ENCODE peak calls at places on chromosomes 3 and 15, in six cellular contexts. U is NCI-H748 treated with DMSO at 0.1 percent for 48 hours, F is iris pigment epithelial cell, B is posterior cingulate gyrus, Z is tibial artery, E is DMS79 treated with DMSO at 0.1 percent for 48 hours. X is an unnamed sample.
A peak's percentile ranks its signal among the peaks of the same experiment; 100 is the strongest.

GRCh38 chr3:80559701-80560100 is 791.9 kb upstream of the ROBO1 start:
- DNase-seq in B (no peak), Z (no peak), F (no peak), E (no peak), U (no peak), X (no peak)

GRCh38 chr3:119098620-119099222 is 47.2 kb upstream of the TEX55 start:
- DNase-seq in Z (no peak), F (peak; percentile 34), B (no peak), E (peak; percentile 25), U (peak; percentile 1), X (peak; percentile 31)

GRCh38 chr15:44195151-44195740 is at the start of gene FRMD5:
- DNase-seq in B (peak; percentile 96), U (peak; percentile 94), Z (peak; percentile 82), E (peak; percentile 83), F (peak; percentile 93), X (peak; percentile 96)

GRCh38 chr15:84899750-84900149 is 15.3 kb downstream of the SLC28A1 start:
- DNase-seq in E (no peak), Z (no peak), U (no peak), B (no peak), F (no peak), X (no peak)

GRCh38 chr3:177633671-177634207 is 436.5 kb upstream of the TBL1XR1 start:
- DNase-seq in Z (no peak), F (peak; percentile 98), U (no peak), B (no peak), E (no peak), X (no peak)

GRCh38 chr3:113006350-113007056 is 15.7 kb downstream of the GTPBP8 start:
- DNase-seq in B (no peak), Z (no peak), F (no peak), E (no peak), U (no peak), X (no peak)

GRCh38 chr3:61378321-61378720 is 127.1 kb upstream of the FHIT start:
- DNase-seq in U (no peak), Z (no peak), F (no peak), B (no peak), E (no peak), X (no peak)

GRCh38 chr3:77320514-77320913 is 280.6 kb downstream of the ROBO2 start:
- DNase-seq in E (no peak), B (no peak), F (peak; percentile 56), U (no peak), Z (no peak), X (peak; percentile 9)

GRCh38 chr3:114464548-114464947 is 170.7 kb downstream of the TIGIT start:
- DNase-seq in E (no peak), Z (no peak), B (no peak), F (no peak), U (no peak), X (no peak)

GRCh38 chr3:33918357-33918756 is 119.9 kb downstream of the PDCD6IP start:
- DNase-seq in Z (no peak), U (no peak), B (no peak), F (peak; percentile 26), E (no peak), X (no peak)

GRCh38 chr15:29736745-29737023 is 85.6 kb downstream of the TJP1 start:
- DNase-seq in B (no peak), U (no peak), F (peak; percentile 60), Z (no peak), E (no peak), X (no peak)

GRCh38 chr3:150170843-150171513 is 200.3 kb upstream of the PFN2 start:
- DNase-seq in F (no peak), Z (no peak), E (no peak), B (peak; percentile 85), U (no peak), X (peak; percentile 87)

GRCh38 chr3:161028485-161029018 is 76.6 kb downstream of the B3GALNT1 start:
- DNase-seq in U (no peak), B (no peak), Z (no peak), F (peak; percentile 32), E (no peak), X (no peak)

GRCh38 chr3:184523825-184524615 is 37.6 kb upstream of the EPHB3 start:
- DNase-seq in U (peak; percentile 8), Z (no peak), B (no peak), E (no peak), F (peak; percentile 74), X (no peak)

GRCh38 chr3:64936570-64936969 is 248.8 kb upstream of the ADAMTS9 start:
- DNase-seq in B (no peak), U (no peak), E (no peak), Z (no peak), F (no peak), X (no peak)

GRCh38 chr15:84649706-84650105 is 4.4 kb downstream of the WDR73 start:
- DNase-seq in F (no peak), U (no peak), E (no peak), B (no peak), Z (no peak), X (no peak)

GRCh38 chr15:74383695-74384565 is 16.5 kb upstream of the CYP11A1 start:
- DNase-seq in F (peak; percentile 71), U (no peak), Z (no peak), B (no peak), E (no peak), X (no peak)

GRCh38 chr3:71360694-71361093 is 222.8 kb downstream of the FOXP1 start:
- DNase-seq in B (no peak), E (no peak), U (no peak), Z (no peak), F (no peak), X (no peak)

GRCh38 chr3:50226888-50227389 is 9.1 kb upstream of the GNAI2 start:
- DNase-seq in U (no peak), Z (peak; percentile 76), E (peak; percentile 54), F (peak; percentile 42), B (peak; percentile 47), X (no peak)

GRCh38 chr3:4997946-4998345 is 18.7 kb downstream of the BHLHE40 start:
- DNase-seq in U (no peak), F (no peak), E (no peak), Z (no peak), B (no peak), X (no peak)

GRCh38 chr3:12471228-12471627 is 13.1 kb upstream of the TSEN2 start:
- DNase-seq in B (no peak), Z (no peak), U (no peak), E (no peak), F (no peak), X (no peak)

GRCh38 chr3:134985841-134986520 is 190.9 kb downstream of the EPHB1 start:
- DNase-seq in E (no peak), B (no peak), Z (no peak), U (no peak), F (no peak), X (no peak)

GRCh38 chr15:41115088-41115651 is 910 bp downstream of the INO80 start:
- DNase-seq in E (no peak), Z (no peak), F (peak; percentile 46), B (no peak), U (no peak), X (no peak)

GRCh38 chr3:197031315-197032285 is 2.0 kb upstream of the MELTF start:
- DNase-seq in Z (peak; percentile 84), B (no peak), E (no peak), U (no peak), F (peak; percentile 99), X (no peak)

GRCh38 chr15:62672268-62672667 is 370.3 kb upstream of the TPM1 start:
- DNase-seq in B (no peak), U (no peak), E (no peak), Z (no peak), F (peak; percentile 40), X (no peak)

GRCh38 chr3:163328680-163329079 is 1749.6 kb downstream of the SI start:
- DNase-seq in E (no peak), F (no peak), Z (no peak), U (no peak), B (no peak), X (no peak)

GRCh38 chr15:70260096-70260495 is 162.4 kb upstream of the TLE3 start:
- DNase-seq in E (no peak), Z (no peak), F (no peak), B (no peak), U (no peak), X (no peak)

GRCh38 chr15:68962464-68962863 is 32.1 kb downstream of the SPESP1 start:
- DNase-seq in B (no peak), U (no peak), F (no peak), Z (no peak), E (no peak), X (no peak)

GRCh38 chr3:25259871-25260270 is 168.2 kb upstream of the RARB start:
- DNase-seq in B (no peak), F (peak; percentile 47), U (no peak), E (no peak), Z (peak; percentile 71), X (peak; percentile 0)

GRCh38 chr3:85725809-85726208 is 767.0 kb downstream of the CADM2 start:
- DNase-seq in B (no peak), F (no peak), E (no peak), U (no peak), Z (no peak), X (no peak)

GRCh38 chr3:139339219-139339906 is 4.5 kb upstream of the MRPS22 start:
- DNase-seq in B (no peak), F (peak; percentile 33), U (no peak), Z (no peak), E (no peak), X (no peak)

GRCh38 chr3:13091898-13092620 is 18.8 kb upstream of the IQSEC1 start:
- DNase-seq in F (peak; percentile 69), B (peak; percentile 83), Z (peak; percentile 89), E (peak; percentile 37), U (peak; percentile 33), X (peak; percentile 63)

GRCh38 chr3:154059798-154060197 is 61.4 kb upstream of the ARHGEF26 start:
- DNase-seq in B (no peak), F (no peak), E (no peak), Z (no peak), U (no peak), X (no peak)